ENCODE peak calls at places on chromosomes 13 and 19, in eight cellular contexts. L is cerebellum; D is AG08395; Y is stimulated activated CD4-positive, alpha-beta T cell treated with anti-CD3 and anti-CD28 coated beads, Interleukin-4, amount 100 ng/mL, for 1 hour; X is CD8-positive, alpha-beta memory T cell; T is KG1; C is hypothalamus; S is Ammon's horn. V is an unnamed sample.

GRCh38 chr19:1856698-1857603 is 6.4 kb downstream of the KLF16 start:
- DNase-seq in L (no peak), D (peak; percentile 84), Y (peak; percentile 61), X (peak; percentile 18), T (peak; percentile 66), C (no peak), S (peak; percentile 75), V (no peak)

GRCh38 chr19:11984986-11985385 is 20.1 kb downstream of the ZNF763 start:
- DNase-seq in L (no peak), D (no peak), Y (no peak), X (no peak), T (no peak), C (no peak), S (no peak), V (no peak)

GRCh38 chr19:16001481-16002312 is 52.9 kb downstream of the OR10H4 start:
- DNase-seq in L (no peak), D (peak; percentile 62), Y (peak; percentile 32), X (no peak), T (peak; percentile 8), C (no peak), S (no peak), V (no peak)

GRCh38 chr13:58994778-58995177 is 1169.0 kb downstream of the DIAPH3 start:
- DNase-seq in L (no peak), D (no peak), Y (no peak), X (no peak), T (no peak), C (no peak), S (no peak), V (no peak)

GRCh38 chr13:44934724-44935123 is 54.5 kb downstream of the NUFIP1 start:
- DNase-seq in L (no peak), D (peak; percentile 35), Y (no peak), X (no peak), T (no peak), C (no peak), S (no peak), V (no peak)

GRCh38 chr13:47337781-47338507 is 441.1 kb upstream of the HTR2A start:
- DNase-seq in L (no peak), D (peak; percentile 27), Y (no peak), X (no peak), T (no peak), C (no peak), S (no peak), V (no peak)

GRCh38 chr19:42143341-42144234 is 11.3 kb upstream of the POU2F2 start:
- DNase-seq in L (no peak), D (peak; percentile 31), Y (no peak), X (no peak), T (no peak), C (no peak), S (no peak), V (no peak)

GRCh38 chr13:20702945-20703784 is at the start of gene IL17D:
- DNase-seq in L (peak; percentile 47), D (peak; percentile 22), Y (peak; percentile 42), X (peak; percentile 29), T (peak; percentile 67), C (peak; percentile 65), S (no peak), V (peak; percentile 35)

GRCh38 chr13:110471833-110472162 is 89.7 kb downstream of the RAB20 start:
- DNase-seq in L (no peak), D (no peak), Y (no peak), X (no peak), T (peak; percentile 44), C (no peak), S (peak; percentile 73), V (peak; percentile 73)

GRCh38 chr13:62710766-62711165 is 1295.1 kb upstream of the PCDH20 start:
- DNase-seq in L (no peak), D (no peak), Y (no peak), X (no peak), T (no peak), C (no peak), S (no peak), V (no peak)

GRCh38 chr19:17473041-17473440 is 2.7 kb downstream of the SLC27A1 start:
- DNase-seq in L (no peak), D (peak; percentile 47), Y (no peak), X (no peak), T (no peak), C (no peak), S (no peak), V (no peak)

GRCh38 chr19:18226956-18227780 is 930 bp upstream of the PDE4C start:
- DNase-seq in L (no peak), D (no peak), Y (no peak), X (no peak), T (no peak), C (no peak), S (no peak), V (no peak)

GRCh38 chr19:32537626-32538025 is 43.4 kb upstream of the PDCD5 start:
- DNase-seq in L (no peak), D (no peak), Y (no peak), X (no peak), T (no peak), C (no peak), S (no peak), V (no peak)

GRCh38 chr19:2887391-2887914 is 13.3 kb upstream of the ZNF57 start:
- DNase-seq in L (peak; percentile 80), D (peak; percentile 72), Y (no peak), X (no peak), T (peak; percentile 62), C (peak; percentile 8), S (peak; percentile 81), V (peak; percentile 65)

GRCh38 chr19:2333027-2333806 is 4.7 kb downstream of the SPPL2B start:
- DNase-seq in L (no peak), D (no peak), Y (no peak), X (no peak), T (no peak), C (no peak), S (no peak), V (no peak)

GRCh38 chr13:50594276-50594970 is 249.1 kb downstream of the DLEU7 start:
- DNase-seq in L (no peak), D (no peak), Y (peak; percentile 7), X (no peak), T (peak; percentile 58), C (no peak), S (no peak), V (no peak)

GRCh38 chr13:31775148-31775547 is 35.8 kb downstream of the RXFP2 start:
- DNase-seq in L (no peak), D (no peak), Y (no peak), X (no peak), T (no peak), C (no peak), S (no peak), V (no peak)

GRCh38 chr19:16561382-16561781 is 10.8 kb downstream of the SLC35E1 start:
- DNase-seq in L (peak; percentile 80), D (no peak), Y (no peak), X (no peak), T (no peak), C (no peak), S (peak; percentile 53), V (no peak)

GRCh38 chr19:58304748-58305064 is 471 bp upstream of the ERVK3-1 start:
- DNase-seq in L (no peak), D (peak; percentile 11), Y (no peak), X (no peak), T (no peak), C (no peak), S (no peak), V (no peak)

GRCh38 chr13:24706886-24707585 is 26.8 kb downstream of the ATP12A start:
- DNase-seq in L (no peak), D (no peak), Y (no peak), X (no peak), T (no peak), C (no peak), S (no peak), V (no peak)

GRCh38 chr19:51107406-51108065 is 673 bp downstream of the CTU1 start:
- DNase-seq in L (no peak), D (peak; percentile 21), Y (no peak), X (no peak), T (peak; percentile 27), C (no peak), S (no peak), V (no peak)

GRCh38 chr19:16944626-16945363 is 56.0 kb downstream of the F2RL3 start:
- DNase-seq in L (no peak), D (no peak), Y (no peak), X (no peak), T (no peak), C (no peak), S (peak; percentile 39), V (no peak)

GRCh38 chr13:21079761-21080730 is 18.7 kb upstream of the LATS2 start:
- DNase-seq in L (no peak), D (peak; percentile 76), Y (no peak), X (no peak), T (no peak), C (no peak), S (no peak), V (no peak)

GRCh38 chr19:13629687-13630357 is 123.5 kb upstream of the CACNA1A start:
- DNase-seq in L (no peak), D (peak; percentile 13), Y (no peak), X (no peak), T (no peak), C (no peak), S (no peak), V (no peak)

GRCh38 chr19:18789883-18790565 is 1.1 kb downstream of the COMP start:
- DNase-seq in L (no peak), D (peak; percentile 76), Y (peak; percentile 39), X (no peak), T (no peak), C (no peak), S (no peak), V (no peak)

GRCh38 chr19:49430678-49431329 is 5.6 kb downstream of the GFY start:
- DNase-seq in L (no peak), D (no peak), Y (peak; percentile 34), X (no peak), T (no peak), C (no peak), S (no peak), V (no peak)

GRCh38 chr19:6056801-6057650 is 53.3 kb downstream of the RFX2 start:
- DNase-seq in L (peak; percentile 62), D (peak; percentile 87), Y (no peak), X (no peak), T (no peak), C (no peak), S (peak; percentile 82), V (peak; percentile 58)

GRCh38 chr13:83216521-83217245 is 665.6 kb downstream of the SLITRK1 start:
- DNase-seq in L (no peak), D (no peak), Y (no peak), X (no peak), T (no peak), C (no peak), S (no peak), V (no peak)

GRCh38 chr19:38429055-38429810 is 3.2 kb upstream of the RASGRP4 start:
- DNase-seq in L (no peak), D (no peak), Y (peak; percentile 33), X (no peak), T (no peak), C (no peak), S (no peak), V (no peak)